ENCODE peak calls at places on chromosomes 6 and 20, in five cellular contexts. One of them, this sample, is unnamed.

GRCh38 chr20:23148721-23149570 is 62.8 kb upstream of the CD93 start:
- DNase-seq in activated CD4-positive, alpha-beta T cell treated with anti-CD3 and anti-CD28 coated beads, Interleukin-2, amount 50 U/mL, for 1 hour: no peak
- DNase-seq in NCI-H748 treated with DMSO at 0.1 percent for 48 hours: no peak
- DNase-seq in caudate nucleus: no peak
- DNase-seq in activated CD8-positive, alpha-beta T cell treated with anti-CD3 and anti-CD28 coated beads, Interleukin-2, amount 10 ng/mL, durations not matched to agents 7 days and 5 days: no peak
- DNase-seq in this sample: no peak

GRCh38 chr20:63854069-63854765 is 7.1 kb upstream of the ABHD16B start:
- DNase-seq in activated CD4-positive, alpha-beta T cell treated with anti-CD3 and anti-CD28 coated beads, Interleukin-2, amount 50 U/mL, for 1 hour: no peak
- DNase-seq in NCI-H748 treated with DMSO at 0.1 percent for 48 hours: no peak
- DNase-seq in caudate nucleus: no peak
- DNase-seq in activated CD8-positive, alpha-beta T cell treated with anti-CD3 and anti-CD28 coated beads, Interleukin-2, amount 10 ng/mL, durations not matched to agents 7 days and 5 days: no peak
- DNase-seq in this sample: no peak

GRCh38 chr6:28769626-28770402 is 154.0 kb downstream of the TRIM27 start:
- DNase-seq in activated CD4-positive, alpha-beta T cell treated with anti-CD3 and anti-CD28 coated beads, Interleukin-2, amount 50 U/mL, for 1 hour: no peak
- DNase-seq in NCI-H748 treated with DMSO at 0.1 percent for 48 hours: no peak
- DNase-seq in caudate nucleus: no peak
- DNase-seq in activated CD8-positive, alpha-beta T cell treated with anti-CD3 and anti-CD28 coated beads, Interleukin-2, amount 10 ng/mL, durations not matched to agents 7 days and 5 days: no peak
- DNase-seq in this sample: peak

GRCh38 chr6:11714116-11714797 is 64.3 kb downstream of the ADTRP start:
- DNase-seq in activated CD4-positive, alpha-beta T cell treated with anti-CD3 and anti-CD28 coated beads, Interleukin-2, amount 50 U/mL, for 1 hour: peak
- DNase-seq in NCI-H748 treated with DMSO at 0.1 percent for 48 hours: no peak
- DNase-seq in caudate nucleus: no peak
- DNase-seq in activated CD8-positive, alpha-beta T cell treated with anti-CD3 and anti-CD28 coated beads, Interleukin-2, amount 10 ng/mL, durations not matched to agents 7 days and 5 days: peak
- DNase-seq in this sample: no peak

GRCh38 chr6:144346719-144347446 is 61.7 kb downstream of the UTRN start:
- DNase-seq in activated CD4-positive, alpha-beta T cell treated with anti-CD3 and anti-CD28 coated beads, Interleukin-2, amount 50 U/mL, for 1 hour: no peak
- DNase-seq in NCI-H748 treated with DMSO at 0.1 percent for 48 hours: no peak
- DNase-seq in caudate nucleus: no peak
- DNase-seq in activated CD8-positive, alpha-beta T cell treated with anti-CD3 and anti-CD28 coated beads, Interleukin-2, amount 10 ng/mL, durations not matched to agents 7 days and 5 days: peak
- DNase-seq in this sample: peak

GRCh38 chr20:23586735-23587525 is 18.6 kb upstream of the CST9L start:
- DNase-seq in activated CD4-positive, alpha-beta T cell treated with anti-CD3 and anti-CD28 coated beads, Interleukin-2, amount 50 U/mL, for 1 hour: no peak
- DNase-seq in NCI-H748 treated with DMSO at 0.1 percent for 48 hours: no peak
- DNase-seq in caudate nucleus: no peak
- DNase-seq in activated CD8-positive, alpha-beta T cell treated with anti-CD3 and anti-CD28 coated beads, Interleukin-2, amount 10 ng/mL, durations not matched to agents 7 days and 5 days: no peak
- DNase-seq in this sample: no peak

GRCh38 chr20:8454137-8454712 is 322.2 kb downstream of the PLCB1 start:
- DNase-seq in activated CD4-positive, alpha-beta T cell treated with anti-CD3 and anti-CD28 coated beads, Interleukin-2, amount 50 U/mL, for 1 hour: no peak
- DNase-seq in NCI-H748 treated with DMSO at 0.1 percent for 48 hours: peak
- DNase-seq in caudate nucleus: no peak
- DNase-seq in activated CD8-positive, alpha-beta T cell treated with anti-CD3 and anti-CD28 coated beads, Interleukin-2, amount 10 ng/mL, durations not matched to agents 7 days and 5 days: no peak
- DNase-seq in this sample: peak

GRCh38 chr6:4698901-4699659 is 77.1 kb upstream of the CDYL start:
- DNase-seq in activated CD4-positive, alpha-beta T cell treated with anti-CD3 and anti-CD28 coated beads, Interleukin-2, amount 50 U/mL, for 1 hour: no peak
- DNase-seq in NCI-H748 treated with DMSO at 0.1 percent for 48 hours: peak
- DNase-seq in caudate nucleus: no peak
- DNase-seq in activated CD8-positive, alpha-beta T cell treated with anti-CD3 and anti-CD28 coated beads, Interleukin-2, amount 10 ng/mL, durations not matched to agents 7 days and 5 days: no peak
- DNase-seq in this sample: peak

GRCh38 chr6:67694127-67694526 is 941.0 kb upstream of the ADGRB3 start:
- DNase-seq in activated CD4-positive, alpha-beta T cell treated with anti-CD3 and anti-CD28 coated beads, Interleukin-2, amount 50 U/mL, for 1 hour: no peak
- DNase-seq in NCI-H748 treated with DMSO at 0.1 percent for 48 hours: no peak
- DNase-seq in caudate nucleus: no peak
- DNase-seq in activated CD8-positive, alpha-beta T cell treated with anti-CD3 and anti-CD28 coated beads, Interleukin-2, amount 10 ng/mL, durations not matched to agents 7 days and 5 days: no peak
- DNase-seq in this sample: no peak

GRCh38 chr6:136685540-136686108 is 106.7 kb downstream of the MAP3K5 start:
- DNase-seq in activated CD4-positive, alpha-beta T cell treated with anti-CD3 and anti-CD28 coated beads, Interleukin-2, amount 50 U/mL, for 1 hour: no peak
- DNase-seq in NCI-H748 treated with DMSO at 0.1 percent for 48 hours: no peak
- DNase-seq in caudate nucleus: no peak
- DNase-seq in activated CD8-positive, alpha-beta T cell treated with anti-CD3 and anti-CD28 coated beads, Interleukin-2, amount 10 ng/mL, durations not matched to agents 7 days and 5 days: no peak
- DNase-seq in this sample: no peak

GRCh38 chr20:6999381-6999780 is 231.9 kb downstream of the BMP2 start:
- DNase-seq in activated CD4-positive, alpha-beta T cell treated with anti-CD3 and anti-CD28 coated beads, Interleukin-2, amount 50 U/mL, for 1 hour: no peak
- DNase-seq in NCI-H748 treated with DMSO at 0.1 percent for 48 hours: no peak
- DNase-seq in caudate nucleus: no peak
- DNase-seq in activated CD8-positive, alpha-beta T cell treated with anti-CD3 and anti-CD28 coated beads, Interleukin-2, amount 10 ng/mL, durations not matched to agents 7 days and 5 days: no peak
- DNase-seq in this sample: no peak

GRCh38 chr20:12581644-12582350 is 427.0 kb upstream of the SPTLC3 start:
- DNase-seq in activated CD4-positive, alpha-beta T cell treated with anti-CD3 and anti-CD28 coated beads, Interleukin-2, amount 50 U/mL, for 1 hour: no peak
- DNase-seq in NCI-H748 treated with DMSO at 0.1 percent for 48 hours: peak
- DNase-seq in caudate nucleus: no peak
- DNase-seq in activated CD8-positive, alpha-beta T cell treated with anti-CD3 and anti-CD28 coated beads, Interleukin-2, amount 10 ng/mL, durations not matched to agents 7 days and 5 days: no peak
- DNase-seq in this sample: no peak

This sample was measured in AG08395.